ENCODE peak calls at places on chromosomes 4 and X, in nine cellular contexts. J, F, N, G, K, M, H, A and P are unnamed samples.

GRCh38 chr4:17447675-17448298 is 64.1 kb downstream of the QDPR start:
- DNase-seq in J (peak), F (no peak), N (peak), G (peak), K (no peak), M (peak), H (peak), A (no peak), P (peak)

GRCh38 chr4:1726146-1726934 is 5.0 kb downstream of the TACC3 start:
- DNase-seq in J (peak), F (peak), N (no peak), G (peak), K (peak), M (peak), H (peak), A (peak), P (peak)

GRCh38 chr4:909131-909571 is 23.0 kb downstream of the GAK start:
- DNase-seq in J (no peak), F (no peak), N (no peak), G (no peak), K (no peak), M (no peak), H (no peak), A (no peak), P (no peak)

GRCh38 chrX:16838202-16839066 is 31.7 kb downstream of the RBBP7 start:
- DNase-seq in J (no peak), F (peak), N (no peak), G (peak), K (no peak), M (no peak), H (no peak), A (no peak), P (peak)

GRCh38 chr4:142817442-142817841 is 28.7 kb downstream of the INPP4B start:
- DNase-seq in J (peak), F (peak), N (peak), G (no peak), K (no peak), M (no peak), H (no peak), A (no peak), P (no peak)

GRCh38 chr4:114807759-114808404 is 209.3 kb downstream of the UGT8 start:
- DNase-seq in J (no peak), F (no peak), N (no peak), G (peak), K (peak), M (no peak), H (peak), A (no peak), P (peak)

GRCh38 chrX:81259714-81260395 is 58.0 kb downstream of the SH3BGRL start:
- DNase-seq in J (no peak), F (no peak), N (no peak), G (no peak), K (no peak), M (no peak), H (no peak), A (no peak), P (no peak)

GRCh38 chr4:139144161-139144859 is 32.7 kb downstream of the ELF2 start:
- DNase-seq in J (peak), F (peak), N (peak), G (no peak), K (no peak), M (no peak), H (no peak), A (peak), P (no peak)

GRCh38 chrX:18996536-18996935 is 12.6 kb upstream of the PHKA2 start:
- DNase-seq in J (no peak), F (no peak), N (no peak), G (peak), K (no peak), M (no peak), H (no peak), A (no peak), P (no peak)

GRCh38 chr4:26916195-26916594 is 55.6 kb downstream of the STIM2 start:
- DNase-seq in J (no peak), F (no peak), N (no peak), G (no peak), K (no peak), M (no peak), H (no peak), A (no peak), P (no peak)

GRCh38 chr4:7161721-7162214 is 30.6 kb upstream of the SORCS2 start:
- DNase-seq in J (peak), F (no peak), N (no peak), G (peak), K (peak), M (no peak), H (no peak), A (no peak), P (no peak)

GRCh38 chr4:120731561-120731960 is 191.0 kb downstream of the PRDM5 start:
- DNase-seq in J (no peak), F (no peak), N (no peak), G (no peak), K (no peak), M (no peak), H (no peak), A (no peak), P (no peak)

GRCh38 chrX:152658302-152658701 is 20.6 kb downstream of the GABRQ start:
- DNase-seq in J (no peak), F (no peak), N (no peak), G (peak), K (no peak), M (no peak), H (no peak), A (no peak), P (peak)

GRCh38 chr4:123701046-123701445 is 304.5 kb downstream of the SPRY1 start:
- DNase-seq in J (no peak), F (no peak), N (no peak), G (no peak), K (no peak), M (no peak), H (no peak), A (no peak), P (no peak)

GRCh38 chrX:47452112-47452511 is 30.9 kb downstream of the ZNF41 start:
- DNase-seq in J (no peak), F (no peak), N (no peak), G (no peak), K (no peak), M (no peak), H (no peak), A (no peak), P (no peak)

GRCh38 chr4:24471623-24472510 is 112.5 kb downstream of the DHX15 start:
- DNase-seq in J (peak), F (peak), N (no peak), G (peak), K (no peak), M (peak), H (no peak), A (no peak), P (peak)

GRCh38 chr4:170675568-170676262 is 586.0 kb upstream of the AADAT start:
- DNase-seq in J (no peak), F (no peak), N (no peak), G (no peak), K (no peak), M (no peak), H (no peak), A (no peak), P (no peak)

GRCh38 chr4:168589154-168589553 is 92.3 kb downstream of the PALLD start:
- DNase-seq in J (no peak), F (no peak), N (no peak), G (no peak), K (no peak), M (no peak), H (no peak), A (no peak), P (peak)

GRCh38 chr4:6180841-6181631 is 19.3 kb downstream of the JAKMIP1 start:
- DNase-seq in J (no peak), F (no peak), N (no peak), G (no peak), K (no peak), M (no peak), H (no peak), A (no peak), P (no peak)

GRCh38 chr4:151703401-151703800 is 57.4 kb downstream of the GATB start:
- DNase-seq in J (no peak), F (no peak), N (no peak), G (no peak), K (no peak), M (no peak), H (no peak), A (no peak), P (no peak)

GRCh38 chr4:84499065-84499982 is at the start of gene NKX6-1:
- DNase-seq in J (peak), F (peak), N (peak), G (peak), K (no peak), M (peak), H (no peak), A (no peak), P (peak)

GRCh38 chr4:108937066-108937465 is 174.2 kb upstream of the ETNPPL start:
- DNase-seq in J (no peak), F (no peak), N (no peak), G (no peak), K (no peak), M (no peak), H (no peak), A (no peak), P (no peak)

GRCh38 chrX:1400049-1400448 is 8.1 kb upstream of the SLC25A6 start:
- DNase-seq in J (no peak), F (no peak), N (no peak), G (no peak), K (peak), M (no peak), H (no peak), A (no peak), P (no peak)

GRCh38 chr4:140343303-140343702 is 30.1 kb upstream of the SCOC start:
- DNase-seq in J (peak), F (no peak), N (no peak), G (no peak), K (no peak), M (no peak), H (no peak), A (no peak), P (no peak)

GRCh38 chr4:2330119-2331042 is 68.5 kb upstream of the MXD4 start:
- DNase-seq in J (no peak), F (no peak), N (peak), G (peak), K (no peak), M (no peak), H (no peak), A (no peak), P (no peak)

GRCh38 chr4:78155616-78156105 is 98.5 kb downstream of the FRAS1 start:
- DNase-seq in J (no peak), F (no peak), N (peak), G (no peak), K (no peak), M (no peak), H (no peak), A (no peak), P (no peak)

GRCh38 chr4:80201326-80202151 is 4.2 kb downstream of the PRDM8 start:
- DNase-seq in J (no peak), F (peak), N (no peak), G (peak), K (peak), M (no peak), H (peak), A (peak), P (no peak)

GRCh38 chrX:19912-20571 is 261.1 kb upstream of the PLCXD1 start:
- DNase-seq in J (no peak), F (no peak), N (no peak), G (no peak), K (no peak), M (no peak), H (peak), A (no peak), P (peak)

GRCh38 chr4:172992648-172993356 is 175.8 kb upstream of the GALNT7 start:
- DNase-seq in J (no peak), F (no peak), N (no peak), G (no peak), K (no peak), M (no peak), H (no peak), A (no peak), P (no peak)

GRCh38 chr4:20203508-20203907 is 48.2 kb upstream of the SLIT2 start:
- DNase-seq in J (no peak), F (no peak), N (peak), G (no peak), K (no peak), M (no peak), H (no peak), A (no peak), P (no peak)

GRCh38 chr4:109931318-109931717 is 18.6 kb downstream of the EGF start:
- DNase-seq in J (no peak), F (no peak), N (no peak), G (no peak), K (no peak), M (no peak), H (no peak), A (no peak), P (no peak)